ENCODE peak calls at places on chromosomes 13 and 19, in ten cellular contexts. M is Peyer's patch, X is occipital lobe, C is cardiac fibroblast, O is sciatic nerve, K is RWPE1, L is LoVo, U is tibial artery, A is left ventricle myocardium superior, D is lower lobe of right lung. I is an unnamed sample.
A peak's percentile ranks its signal among the peaks of the same experiment; 100 is the strongest.

GRCh38 chr13:33636955-33637670 is 180.8 kb upstream of the RFC3 start:
- DNase-seq in M (no peak), X (no peak), C (no peak), O (no peak), K (no peak), L (no peak), U (no peak), A (no peak), D (no peak), I (no peak)

GRCh38 chr13:45473627-45474026 is 8.9 kb downstream of the COG3 start:
- DNase-seq in M (no peak), X (no peak), C (no peak), O (no peak), K (no peak), L (no peak), U (no peak), A (no peak), D (no peak), I (no peak)

GRCh38 chr13:113973218-113974164 is at the start of gene C13orf46:
- DNase-seq in M (no peak), X (no peak), C (no peak), O (peak; percentile 56), K (no peak), L (no peak), U (no peak), A (peak; percentile 25), D (peak; percentile 36), I (peak; percentile 73)

GRCh38 chr13:110758195-110758594 is 44.7 kb downstream of the ING1 start:
- DNase-seq in M (no peak), X (no peak), C (peak; percentile 64), O (no peak), K (no peak), L (no peak), U (no peak), A (no peak), D (no peak), I (no peak)

GRCh38 chr19:17473041-17473440 is 2.7 kb downstream of the SLC27A1 start:
- DNase-seq in M (no peak), X (no peak), C (peak; percentile 77), O (no peak), K (no peak), L (no peak), U (no peak), A (no peak), D (no peak), I (no peak)

GRCh38 chr19:47002853-47003610 is 16.6 kb upstream of the NPAS1 start:
- DNase-seq in M (no peak), X (no peak), C (no peak), O (no peak), K (no peak), L (no peak), U (no peak), A (no peak), D (no peak), I (no peak)

GRCh38 chr19:42311612-42312160 is 1.4 kb upstream of the TMEM145 start:
- DNase-seq in M (no peak), X (no peak), C (no peak), O (no peak), K (no peak), L (no peak), U (no peak), A (no peak), D (no peak), I (no peak)

GRCh38 chr13:42747399-42747873 is 33.9 kb upstream of the FAM216B start:
- DNase-seq in M (no peak), X (no peak), C (peak; percentile 70), O (no peak), K (peak; percentile 30), L (no peak), U (no peak), A (no peak), D (no peak), I (no peak)

GRCh38 chr19:48372904-48373303 is 8.7 kb downstream of the SYNGR4 start:
- DNase-seq in M (no peak), X (peak; percentile 13), C (no peak), O (no peak), K (no peak), L (no peak), U (no peak), A (no peak), D (no peak), I (no peak)

GRCh38 chr13:97298816-97299215 is 76.7 kb downstream of the MBNL2 start:
- DNase-seq in M (no peak), X (no peak), C (no peak), O (no peak), K (no peak), L (no peak), U (no peak), A (no peak), D (no peak), I (no peak)

GRCh38 chr19:11418518-11419506 is at the start of gene RGL3:
- DNase-seq in M (no peak), X (no peak), C (no peak), O (no peak), K (no peak), L (peak; percentile 26), U (peak; percentile 43), A (peak; percentile 81), D (peak; percentile 67), I (peak; percentile 82)

GRCh38 chr13:98307392-98307743 is 130.3 kb upstream of the RNF113B start:
- DNase-seq in M (no peak), X (no peak), C (peak; percentile 21), O (no peak), K (no peak), L (no peak), U (no peak), A (no peak), D (no peak), I (no peak)

GRCh38 chr19:28285917-28286316 is 927.0 kb downstream of the UQCRFS1 start:
- DNase-seq in M (no peak), X (no peak), C (no peak), O (no peak), K (no peak), L (no peak), U (no peak), A (no peak), D (no peak), I (no peak)

GRCh38 chr13:50529154-50529882 is 314.2 kb downstream of the DLEU7 start:
- DNase-seq in M (peak; percentile 76), X (peak; percentile 52), C (peak; percentile 91), O (peak; percentile 91), K (peak; percentile 59), L (peak; percentile 89), U (peak; percentile 83), A (peak; percentile 94), D (peak; percentile 88), I (peak; percentile 78)

GRCh38 chr19:35937345-35938281 is 1.4 kb downstream of the LRFN3 start:
- DNase-seq in M (no peak), X (no peak), C (no peak), O (no peak), K (no peak), L (no peak), U (no peak), A (no peak), D (no peak), I (no peak)

GRCh38 chr13:31515427-31515826 is 223.9 kb upstream of the RXFP2 start:
- DNase-seq in M (no peak), X (no peak), C (no peak), O (no peak), K (no peak), L (no peak), U (no peak), A (no peak), D (no peak), I (no peak)

GRCh38 chr19:3404324-3405260 is 38.2 kb downstream of the NFIC start:
- DNase-seq in M (peak; percentile 63), X (peak; percentile 78), C (peak; percentile 93), O (peak; percentile 95), K (no peak), L (no peak), U (peak; percentile 87), A (peak; percentile 92), D (peak; percentile 86), I (peak; percentile 85)

GRCh38 chr19:16022251-16022650 is 54.0 kb upstream of the TPM4 start:
- DNase-seq in M (no peak), X (no peak), C (no peak), O (no peak), K (no peak), L (no peak), U (no peak), A (no peak), D (no peak), I (no peak)

GRCh38 chr19:43290568-43291359 is 21.4 kb upstream of the PSG9 start:
- DNase-seq in M (no peak), X (no peak), C (peak; percentile 4), O (no peak), K (no peak), L (no peak), U (no peak), A (no peak), D (no peak), I (no peak)

GRCh38 chr13:91167706-91168459 is 179.6 kb upstream of the MIR17HG start:
- DNase-seq in M (no peak), X (no peak), C (no peak), O (no peak), K (no peak), L (no peak), U (no peak), A (no peak), D (no peak), I (no peak)

GRCh38 chr19:3785938-3786824 is at the start of gene MATK:
- DNase-seq in M (no peak), X (no peak), C (no peak), O (no peak), K (peak; percentile 21), L (no peak), U (no peak), A (no peak), D (no peak), I (peak; percentile 79)

GRCh38 chr19:15663245-15663644 is 9.6 kb upstream of the CYP4F12 start:
- DNase-seq in M (no peak), X (no peak), C (no peak), O (no peak), K (no peak), L (no peak), U (no peak), A (no peak), D (no peak), I (no peak)

GRCh38 chr13:109773276-109773675 is 13.1 kb downstream of the IRS2 start:
- DNase-seq in M (no peak), X (no peak), C (no peak), O (no peak), K (no peak), L (peak; percentile 38), U (no peak), A (no peak), D (no peak), I (no peak)

GRCh38 chr13:31050486-31051400 is 111.0 kb downstream of the HSPH1 start:
- DNase-seq in M (no peak), X (no peak), C (peak; percentile 26), O (no peak), K (no peak), L (no peak), U (no peak), A (no peak), D (no peak), I (no peak)

GRCh38 chr13:33441015-33441414 is 155.5 kb upstream of the STARD13 start:
- DNase-seq in M (no peak), X (no peak), C (peak; percentile 38), O (no peak), K (peak; percentile 24), L (no peak), U (no peak), A (no peak), D (no peak), I (no peak)

GRCh38 chr19:15237759-15238638 is 5.8 kb upstream of the EPHX3 start:
- DNase-seq in M (no peak), X (no peak), C (no peak), O (no peak), K (no peak), L (no peak), U (no peak), A (no peak), D (no peak), I (no peak)

GRCh38 chr13:72246396-72246795 is 379.4 kb upstream of the DACH1 start:
- DNase-seq in M (no peak), X (no peak), C (no peak), O (no peak), K (no peak), L (no peak), U (no peak), A (no peak), D (no peak), I (no peak)

GRCh38 chr13:86476656-86477055 is 677.4 kb upstream of the SLITRK6 start:
- DNase-seq in M (no peak), X (no peak), C (no peak), O (no peak), K (no peak), L (no peak), U (no peak), A (no peak), D (no peak), I (no peak)

I was measured in spleen.